ENCODE peak calls at places on chromosome 6, in six cellular contexts. One of them, this sample, is unnamed.

GRCh38 chr6:92522589-92522988 is 896.8 kb downstream of the EPHA7 start:
- DNase-seq in OCI-LY7: no peak
- DNase-seq in stomach: no peak
- DNase-seq in upper lobe of right lung: no peak
- DNase-seq in breast epithelium: no peak
- DNase-seq in fibroblast of mammary gland: no peak
- DNase-seq in this sample: no peak

GRCh38 chr6:138765896-138766487 is 7.6 kb upstream of the CCDC28A start:
- DNase-seq in OCI-LY7: peak; percentile 55
- DNase-seq in stomach: no peak
- DNase-seq in upper lobe of right lung: no peak
- DNase-seq in breast epithelium: no peak
- DNase-seq in fibroblast of mammary gland: peak; percentile 59
- DNase-seq in this sample: no peak

GRCh38 chr6:169132361-169132895 is 121.2 kb downstream of the THBS2 start:
- DNase-seq in OCI-LY7: no peak
- DNase-seq in stomach: no peak
- DNase-seq in upper lobe of right lung: no peak
- DNase-seq in breast epithelium: no peak
- DNase-seq in fibroblast of mammary gland: no peak
- DNase-seq in this sample: no peak

GRCh38 chr6:11277275-11278206 is 45.1 kb upstream of the NEDD9 start:
- DNase-seq in OCI-LY7: no peak
- DNase-seq in stomach: no peak
- DNase-seq in upper lobe of right lung: no peak
- DNase-seq in breast epithelium: peak; percentile 40
- DNase-seq in fibroblast of mammary gland: peak; percentile 31
- DNase-seq in this sample: peak; percentile 59

GRCh38 chr6:69164564-69165252 is 529.6 kb downstream of the ADGRB3 start:
- DNase-seq in OCI-LY7: no peak
- DNase-seq in stomach: no peak
- DNase-seq in upper lobe of right lung: no peak
- DNase-seq in breast epithelium: no peak
- DNase-seq in fibroblast of mammary gland: no peak
- DNase-seq in this sample: no peak

GRCh38 chr6:34457747-34458462 is 8.0 kb upstream of the PACSIN1 start:
- DNase-seq in OCI-LY7: no peak
- DNase-seq in stomach: no peak
- DNase-seq in upper lobe of right lung: no peak
- DNase-seq in breast epithelium: no peak
- DNase-seq in fibroblast of mammary gland: no peak
- DNase-seq in this sample: no peak

GRCh38 chr6:112176175-112176574 is 78.2 kb downstream of the LAMA4 start:
- DNase-seq in OCI-LY7: no peak
- DNase-seq in stomach: no peak
- DNase-seq in upper lobe of right lung: no peak
- DNase-seq in breast epithelium: no peak
- DNase-seq in fibroblast of mammary gland: no peak
- DNase-seq in this sample: no peak

GRCh38 chr6:106511274-106512047 is 117.8 kb downstream of the RTN4IP1 start:
- DNase-seq in OCI-LY7: peak; percentile 42
- DNase-seq in stomach: peak; percentile 39
- DNase-seq in upper lobe of right lung: peak; percentile 75
- DNase-seq in breast epithelium: peak; percentile 56
- DNase-seq in fibroblast of mammary gland: peak; percentile 48
- DNase-seq in this sample: no peak

GRCh38 chr6:19297880-19298279 is 539.3 kb upstream of the ID4 start:
- DNase-seq in OCI-LY7: no peak
- DNase-seq in stomach: no peak
- DNase-seq in upper lobe of right lung: no peak
- DNase-seq in breast epithelium: no peak
- DNase-seq in fibroblast of mammary gland: no peak
- DNase-seq in this sample: no peak

GRCh38 chr6:155580904-155581303 is 125.3 kb upstream of the NOX3 start:
- DNase-seq in OCI-LY7: peak; percentile 25
- DNase-seq in stomach: no peak
- DNase-seq in upper lobe of right lung: no peak
- DNase-seq in breast epithelium: no peak
- DNase-seq in fibroblast of mammary gland: no peak
- DNase-seq in this sample: no peak

GRCh38 chr6:89834884-89835792 is 5.5 kb downstream of the CASP8AP2 start:
- DNase-seq in OCI-LY7: peak; percentile 45
- DNase-seq in stomach: no peak
- DNase-seq in upper lobe of right lung: no peak
- DNase-seq in breast epithelium: no peak
- DNase-seq in fibroblast of mammary gland: peak; percentile 8
- DNase-seq in this sample: peak; percentile 83

GRCh38 chr6:33128318-33128717 is 52.5 kb downstream of the HLA-DPB1 start:
- DNase-seq in OCI-LY7: no peak
- DNase-seq in stomach: no peak
- DNase-seq in upper lobe of right lung: no peak
- DNase-seq in breast epithelium: no peak
- DNase-seq in fibroblast of mammary gland: no peak
- DNase-seq in this sample: no peak

GRCh38 chr6:299050-299980 is 7.0 kb downstream of the DUSP22 start:
- DNase-seq in OCI-LY7: no peak
- DNase-seq in stomach: no peak
- DNase-seq in upper lobe of right lung: no peak
- DNase-seq in breast epithelium: no peak
- DNase-seq in fibroblast of mammary gland: no peak
- DNase-seq in this sample: no peak

GRCh38 chr6:15513801-15514711 is 148.8 kb downstream of the DTNBP1 start:
- DNase-seq in OCI-LY7: no peak
- DNase-seq in stomach: no peak
- DNase-seq in upper lobe of right lung: no peak
- DNase-seq in breast epithelium: no peak
- DNase-seq in fibroblast of mammary gland: no peak
- DNase-seq in this sample: no peak

GRCh38 chr6:151675746-151676459 is 131.6 kb upstream of the ESR1 start:
- DNase-seq in OCI-LY7: peak; percentile 64
- DNase-seq in stomach: peak; percentile 72
- DNase-seq in upper lobe of right lung: peak; percentile 74
- DNase-seq in breast epithelium: no peak
- DNase-seq in fibroblast of mammary gland: peak; percentile 30
- DNase-seq in this sample: no peak

GRCh38 chr6:21201181-21201580 is 392.4 kb upstream of the SOX4 start:
- DNase-seq in OCI-LY7: no peak
- DNase-seq in stomach: no peak
- DNase-seq in upper lobe of right lung: no peak
- DNase-seq in breast epithelium: no peak
- DNase-seq in fibroblast of mammary gland: no peak
- DNase-seq in this sample: no peak

GRCh38 chr6:169252805-169253189 is 849 bp downstream of the THBS2 start:
- DNase-seq in OCI-LY7: no peak
- DNase-seq in stomach: no peak
- DNase-seq in upper lobe of right lung: no peak
- DNase-seq in breast epithelium: no peak
- DNase-seq in fibroblast of mammary gland: no peak
- DNase-seq in this sample: no peak

GRCh38 chr6:16849280-16850210 is 88.3 kb upstream of the ATXN1 start:
- DNase-seq in OCI-LY7: no peak
- DNase-seq in stomach: no peak
- DNase-seq in upper lobe of right lung: no peak
- DNase-seq in breast epithelium: no peak
- DNase-seq in fibroblast of mammary gland: peak; percentile 36
- DNase-seq in this sample: no peak

GRCh38 chr6:12289655-12290489 is at the start of gene EDN1:
- DNase-seq in OCI-LY7: peak; percentile 57
- DNase-seq in stomach: peak; percentile 85
- DNase-seq in upper lobe of right lung: peak; percentile 91
- DNase-seq in breast epithelium: peak; percentile 80
- DNase-seq in fibroblast of mammary gland: peak; percentile 71
- DNase-seq in this sample: no peak

GRCh38 chr6:16136086-16136485 is 7.2 kb downstream of the MYLIP start:
- DNase-seq in OCI-LY7: no peak
- DNase-seq in stomach: no peak
- DNase-seq in upper lobe of right lung: no peak
- DNase-seq in breast epithelium: no peak
- DNase-seq in fibroblast of mammary gland: no peak
- DNase-seq in this sample: no peak

GRCh38 chr6:4649728-4650127 is 126.5 kb upstream of the CDYL start:
- DNase-seq in OCI-LY7: no peak
- DNase-seq in stomach: no peak
- DNase-seq in upper lobe of right lung: no peak
- DNase-seq in breast epithelium: no peak
- DNase-seq in fibroblast of mammary gland: peak; percentile 43
- DNase-seq in this sample: no peak

GRCh38 chr6:4644962-4645361 is 131.2 kb upstream of the CDYL start:
- DNase-seq in OCI-LY7: no peak
- DNase-seq in stomach: no peak
- DNase-seq in upper lobe of right lung: no peak
- DNase-seq in breast epithelium: no peak
- DNase-seq in fibroblast of mammary gland: no peak
- DNase-seq in this sample: no peak

GRCh38 chr6:4647414-4648365 is 128.5 kb upstream of the CDYL start:
- DNase-seq in OCI-LY7: peak; percentile 16
- DNase-seq in stomach: peak; percentile 72
- DNase-seq in upper lobe of right lung: peak; percentile 85
- DNase-seq in breast epithelium: peak; percentile 64
- DNase-seq in fibroblast of mammary gland: peak; percentile 72
- DNase-seq in this sample: no peak

GRCh38 chr6:4641461-4641860 is 134.7 kb upstream of the CDYL start:
- DNase-seq in OCI-LY7: no peak
- DNase-seq in stomach: no peak
- DNase-seq in upper lobe of right lung: no peak
- DNase-seq in breast epithelium: no peak
- DNase-seq in fibroblast of mammary gland: no peak
- DNase-seq in this sample: no peak

GRCh38 chr6:4645713-4646356 is 130.4 kb upstream of the CDYL start:
- DNase-seq in OCI-LY7: no peak
- DNase-seq in stomach: no peak
- DNase-seq in upper lobe of right lung: no peak
- DNase-seq in breast epithelium: no peak
- DNase-seq in fibroblast of mammary gland: no peak
- DNase-seq in this sample: no peak
- TF ChIP-seq CTCF in OCI-LY7: no peak
- TF ChIP-seq CTCF in stomach: no peak
- TF ChIP-seq CTCF in upper lobe of right lung: no peak
- TF ChIP-seq CTCF in breast epithelium: no peak
- TF ChIP-seq CTCF in fibroblast of mammary gland: peak; percentile 8
- TF ChIP-seq CTCF in this sample: peak; percentile 3

DNA sequence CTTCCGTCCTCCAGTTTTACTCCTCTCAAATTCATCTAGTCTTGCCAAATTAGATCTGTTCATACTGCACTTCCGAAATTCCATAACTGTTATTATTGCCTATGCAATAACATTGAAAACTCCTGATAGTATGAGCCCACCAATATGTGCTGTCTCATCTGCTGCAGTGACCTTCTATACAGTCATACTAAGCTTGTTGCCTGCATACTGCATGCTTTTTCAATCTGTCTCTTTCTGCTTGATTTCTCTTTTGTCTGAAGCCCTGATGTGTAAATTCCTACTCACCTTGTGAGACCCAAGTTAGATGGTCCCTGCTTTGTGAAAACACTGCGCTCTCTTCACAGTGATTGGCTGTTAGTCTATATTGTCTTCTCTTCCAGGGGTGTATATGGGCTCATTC is 1.1 kb downstream of the TBP start:
- DNase-seq in OCI-LY7: no peak
- DNase-seq in stomach: no peak
- DNase-seq in upper lobe of right lung: no peak
- DNase-seq in breast epithelium: no peak
- DNase-seq in fibroblast of mammary gland: no peak
- DNase-seq in this sample: no peak
- H3K4me3 ChIP-seq in OCI-LY7: peak overlapping the region; percentile 100
- H3K4me3 ChIP-seq in stomach: peak overlapping the region; percentile 94
- H3K4me3 ChIP-seq in upper lobe of right lung: peak overlapping the region; percentile 92
- H3K4me3 ChIP-seq in breast epithelium: peak overlapping the region; percentile 79
- H3K4me3 ChIP-seq in fibroblast of mammary gland: peak overlapping the region; percentile 95
- H3K4me3 ChIP-seq in this sample: peak overlapping the region; percentile 100

GRCh38 chr6:167399599-167399998 is 74.7 kb downstream of the TTLL2 start:
- DNase-seq in OCI-LY7: no peak
- DNase-seq in stomach: no peak
- DNase-seq in upper lobe of right lung: peak; percentile 32
- DNase-seq in breast epithelium: no peak
- DNase-seq in fibroblast of mammary gland: no peak
- DNase-seq in this sample: no peak
- TF ChIP-seq CTCF in OCI-LY7: no peak
- TF ChIP-seq CTCF in stomach: no peak
- TF ChIP-seq CTCF in upper lobe of right lung: no peak
- TF ChIP-seq CTCF in breast epithelium: no peak
- TF ChIP-seq CTCF in fibroblast of mammary gland: no peak
- TF ChIP-seq CTCF in this sample: no peak

GRCh38 chr6:157466340-157466643 is 85.3 kb downstream of the ZDHHC14 start:
- DNase-seq in OCI-LY7: no peak
- DNase-seq in stomach: no peak
- DNase-seq in upper lobe of right lung: no peak
- DNase-seq in breast epithelium: no peak
- DNase-seq in fibroblast of mammary gland: no peak
- DNase-seq in this sample: no peak

GRCh38 chr6:157468054-157468453 is 87.1 kb downstream of the ZDHHC14 start:
- DNase-seq in OCI-LY7: no peak
- DNase-seq in stomach: no peak
- DNase-seq in upper lobe of right lung: no peak
- DNase-seq in breast epithelium: no peak
- DNase-seq in fibroblast of mammary gland: no peak
- DNase-seq in this sample: no peak

GRCh38 chr6:157462956-157463742 is 82.2 kb downstream of the ZDHHC14 start:
- DNase-seq in OCI-LY7: no peak
- DNase-seq in stomach: no peak
- DNase-seq in upper lobe of right lung: no peak
- DNase-seq in breast epithelium: no peak
- DNase-seq in fibroblast of mammary gland: no peak
- DNase-seq in this sample: no peak

GRCh38 chr6:157461000-157461915 is 80.3 kb downstream of the ZDHHC14 start:
- DNase-seq in OCI-LY7: no peak
- DNase-seq in stomach: no peak
- DNase-seq in upper lobe of right lung: no peak
- DNase-seq in breast epithelium: no peak
- DNase-seq in fibroblast of mammary gland: no peak
- DNase-seq in this sample: peak; percentile 63

DNA sequence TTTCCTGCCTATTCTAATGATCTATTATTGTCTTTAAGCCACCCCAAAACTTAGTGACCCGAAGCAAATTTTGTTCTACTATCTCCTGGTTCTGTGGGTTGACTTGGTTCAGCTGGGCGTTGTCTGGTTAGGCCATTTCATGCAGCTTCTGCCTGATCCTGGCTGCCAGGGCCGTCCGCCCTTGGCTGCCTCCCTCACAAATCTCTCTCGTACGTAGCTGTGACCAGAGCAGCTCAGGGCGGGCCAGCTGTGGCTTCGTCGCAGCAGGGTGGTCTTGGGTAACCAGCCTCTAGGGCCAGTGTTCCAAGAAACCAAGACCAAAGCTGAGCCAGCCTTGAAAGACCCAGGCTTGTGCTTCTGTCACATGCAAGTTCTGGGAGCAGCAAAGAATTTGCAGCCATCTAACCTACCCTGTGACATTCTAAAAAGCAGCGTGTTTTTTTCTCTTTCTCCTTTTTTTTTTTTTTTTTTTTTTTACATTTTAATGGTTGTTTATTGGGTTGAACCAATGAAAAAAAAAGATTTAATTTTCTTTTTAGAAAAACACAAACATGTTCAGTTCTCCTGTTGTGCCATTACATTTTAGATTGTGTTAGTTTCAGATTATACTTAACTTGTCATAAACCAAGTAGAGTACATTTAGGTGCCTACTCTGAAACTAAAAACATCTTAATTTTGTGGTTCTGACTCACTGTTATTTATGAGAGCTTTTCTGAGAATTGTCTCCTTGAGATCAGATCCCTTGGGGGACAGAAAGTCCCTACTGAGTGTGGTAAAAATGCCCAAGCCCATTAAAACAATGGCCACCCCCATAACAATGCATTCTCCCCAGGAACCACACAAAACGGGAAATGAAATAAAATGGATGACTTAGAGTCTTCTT is 83.9 kb downstream of the ZDHHC14 start:
- DNase-seq in OCI-LY7: no peak
- DNase-seq in stomach: no peak
- DNase-seq in upper lobe of right lung: no peak
- DNase-seq in breast epithelium: no peak
- DNase-seq in fibroblast of mammary gland: no peak
- DNase-seq in this sample: no peak
- H3K4me3 ChIP-seq in OCI-LY7: no peak overlapping the region
- H3K4me3 ChIP-seq in stomach: no peak overlapping the region
- H3K4me3 ChIP-seq in upper lobe of right lung: no peak overlapping the region
- H3K4me3 ChIP-seq in breast epithelium: no peak overlapping the region
- H3K4me3 ChIP-seq in fibroblast of mammary gland: no peak overlapping the region
- H3K4me3 ChIP-seq in this sample: no peak overlapping the region

This sample was measured in GM12864.